ENCODE peak calls at places on chromosomes 7 and 10, in four cellular contexts. Y is kidney, B is IMR-90, S is colonic mucosa. R is an unnamed sample. For H3K9me3, the result is how much of the 10 kb centered on the place peaks cover.

GRCh38 chr7:80499350-80499955 is 12.4 kb downstream of the GNAT3 start:
- DNase-seq in Y (peak), S (no peak), B (peak), R (no peak)

GRCh38 chr10:49362596-49363260 is 33.2 kb downstream of the DRGX start:
- DNase-seq in B (no peak), Y (no peak), S (peak), R (no peak)

GRCh38 chr10:60172363-60172990 is 217.2 kb downstream of the ANK3 start:
- DNase-seq in B (no peak), Y (no peak), S (no peak), R (no peak)

GRCh38 chr7:150787321-150788281 is 12.6 kb downstream of the TMEM176B start:
- DNase-seq in S (peak), Y (no peak), B (no peak), R (no peak)

GRCh38 chr7:120877706-120878105 is 19.8 kb upstream of the TSPAN12 start:
- DNase-seq in Y (no peak), B (no peak), S (no peak), R (no peak)

GRCh38 chr7:61111-61510 is 131.3 kb upstream of the FAM20C start:
- DNase-seq in B (no peak), S (no peak), Y (peak), R (no peak)

GRCh38 chr7:114988755-114989154 is 66.9 kb downstream of the MDFIC start:
- DNase-seq in S (no peak), B (peak), Y (peak), R (no peak)

GRCh38 chr7:17239683-17240521 is 58.5 kb upstream of the AHR start:
- DNase-seq in Y (no peak), S (no peak), B (peak), R (no peak)

GRCh38 chr10:113326160-113327111 is 226.4 kb upstream of the HABP2 start:
- DNase-seq in S (no peak), Y (no peak), B (peak), R (no peak)

DNA sequence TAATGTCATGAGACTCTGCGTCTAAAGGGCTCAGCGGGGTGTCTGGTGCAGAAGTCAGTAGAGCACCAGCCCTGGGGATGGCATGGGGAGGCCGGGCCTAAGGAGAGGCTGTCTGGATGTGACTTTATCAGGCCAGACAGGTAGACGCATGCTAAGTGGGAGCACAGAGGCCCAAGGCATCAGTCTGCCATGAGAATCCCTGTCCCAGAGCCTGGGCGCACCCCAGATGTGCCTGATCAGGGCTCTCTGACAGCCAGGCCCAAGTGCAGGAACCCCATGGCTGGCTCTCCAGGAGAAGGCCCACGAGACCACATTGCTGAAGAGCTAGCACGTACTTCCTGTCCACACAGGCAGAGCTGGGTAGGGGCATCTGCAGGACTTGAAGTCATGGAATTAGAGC is 48.0 kb upstream of the CPXM2 start:
- DNase-seq in S (no peak), B (no peak), Y (no peak), R (no peak)
- H3K9me3 ChIP-seq in S (under half), B (under half), Y (under half), R (under half)

DNA sequence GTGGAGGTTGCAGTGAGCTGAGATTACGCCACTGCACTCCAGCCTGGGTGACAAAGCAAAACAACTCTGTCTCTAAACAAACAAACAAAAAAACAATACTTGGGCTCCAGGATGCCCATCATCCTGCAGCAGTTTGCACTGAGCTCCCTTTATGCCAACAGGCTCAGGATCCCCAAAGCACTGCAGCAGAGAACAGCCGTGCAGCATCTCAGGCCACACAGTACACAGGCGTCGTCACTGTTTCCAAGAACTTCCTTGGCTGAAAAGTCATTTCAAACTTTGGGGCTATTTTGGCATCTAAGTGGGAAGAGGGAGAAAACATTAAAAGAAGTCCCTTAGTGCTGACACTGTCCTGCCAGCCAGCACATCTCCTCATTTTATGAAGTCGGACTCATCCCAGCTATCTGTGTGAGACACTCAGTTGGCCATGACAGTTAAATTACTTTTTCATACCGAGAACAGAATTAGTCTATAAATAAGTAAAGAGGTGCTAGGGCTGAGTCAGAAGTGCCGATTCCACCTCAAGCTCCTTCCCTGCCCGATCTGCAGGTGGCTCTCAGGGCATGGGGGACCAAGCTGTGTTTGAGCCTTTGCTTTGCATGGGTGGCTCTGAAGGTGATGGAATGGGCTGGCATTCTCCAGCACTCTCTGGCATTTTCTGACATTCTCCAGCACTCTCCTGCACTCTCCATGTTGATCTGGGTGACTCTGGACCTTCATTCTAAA is 68.5 kb downstream of the PTPRN2 start:
- DNase-seq in B (no peak), S (no peak), Y (peak), R (no peak)
- H3K9me3 ChIP-seq in B (half or more), S (under half), Y (under half), R (under half)

GRCh38 chr7:103951311-103951710 is 38.1 kb downstream of the RELN start:
- DNase-seq in S (no peak), B (no peak), Y (no peak), R (no peak)

GRCh38 chr7:103949374-103949773 is 40.1 kb downstream of the RELN start:
- DNase-seq in B (no peak), Y (no peak), S (no peak), R (no peak)

GRCh38 chr7:103941978-103942377 is 47.5 kb downstream of the RELN start:
- DNase-seq in S (no peak), B (no peak), Y (no peak), R (no peak)

GRCh38 chr7:103944230-103944900 is 45.1 kb downstream of the RELN start:
- DNase-seq in S (no peak), Y (no peak), B (no peak), R (no peak)

GRCh38 chr7:103947026-103947655 is 42.3 kb downstream of the RELN start:
- DNase-seq in Y (no peak), S (no peak), B (peak), R (no peak)
- H3K9me3 ChIP-seq in Y (under half), S (under half), B (under half), R (under half)

GRCh38 chr7:46170792-46171191 is 249.7 kb upstream of the IGFBP3 start:
- DNase-seq in Y (no peak), B (peak), S (no peak), R (no peak)

GRCh38 chr7:46173526-46174191 is 252.6 kb upstream of the IGFBP3 start:
- DNase-seq in B (no peak), Y (peak), S (no peak), R (no peak)

GRCh38 chr7:46175221-46175620 is 254.1 kb upstream of the IGFBP3 start:
- DNase-seq in S (no peak), Y (no peak), B (no peak), R (no peak)

GRCh38 chr7:46170021-46170420 is 248.9 kb upstream of the IGFBP3 start:
- DNase-seq in B (no peak), S (no peak), Y (no peak), R (no peak)

GRCh38 chr7:46174192-46174572 is 253.1 kb upstream of the IGFBP3 start:
- DNase-seq in Y (no peak), B (no peak), S (no peak), R (no peak)
- H3K9me3 ChIP-seq in Y (under half), B (under half), S (under half), R (under half)

GRCh38 chr10:34916368-34916767 is 101.3 kb upstream of the PARD3 start:
- DNase-seq in B (peak), S (no peak), Y (no peak), R (no peak)

GRCh38 chr10:34918060-34918840 is 103.2 kb upstream of the PARD3 start:
- DNase-seq in B (no peak), S (no peak), Y (no peak), R (no peak)

GRCh38 chr10:34922138-34922537 is 107.0 kb upstream of the PARD3 start:
- DNase-seq in B (peak), Y (no peak), S (no peak), R (no peak)

GRCh38 chr10:34918896-34919295 is 103.8 kb upstream of the PARD3 start:
- DNase-seq in S (no peak), Y (no peak), B (no peak), R (no peak)

GRCh38 chr10:34920578-34920977 is 105.5 kb upstream of the PARD3 start:
- DNase-seq in B (no peak), S (no peak), Y (no peak), R (no peak)
- H3K9me3 ChIP-seq in B (under half), S (under half), Y (under half), R (under half)

GRCh38 chr7:156220078-156220605 is 407.9 kb upstream of the SHH start:
- DNase-seq in S (no peak), Y (no peak), B (no peak), R (no peak)
- H3K9me3 ChIP-seq in S (under half), Y (under half), B (under half), R (under half)

GRCh38 chr7:64993901-64994300 is 3.1 kb upstream of the ZNF117 start:
- DNase-seq in Y (no peak), S (no peak), B (no peak), R (no peak)
- H3K9me3 ChIP-seq in Y (under half), S (under half), B (half or more), R (under half)

R was measured in T-helper 17 cell.